ENCODE peak calls at places on chromosome 11, in ten cellular contexts. Y is upper lobe of left lung; A is stimulated activated naive CD4-positive, alpha-beta T cell; I is iPS DF 19.7; K is neural crest cell; B is H4; C is heart right ventricle; R is posterior cingulate gyrus; J is pulmonary artery endothelial cell; D is DMS53. F is an unnamed sample.

GRCh38 chr11:662689-663274 is 25.7 kb downstream of the DRD4 start:
- DNase-seq in D (peak; percentile 80), K (peak; percentile 47), B (peak; percentile 62), C (peak; percentile 65), I (no peak), J (peak; percentile 27), Y (no peak), R (peak; percentile 88), A (no peak), F (no peak)

GRCh38 chr11:73324665-73325035 is 16.6 kb downstream of the ARHGEF17 start:
- DNase-seq in Y (no peak), J (no peak), D (no peak), K (no peak), C (no peak), R (no peak), A (no peak), I (no peak), B (no peak), F (no peak)

GRCh38 chr11:280762-281485 is 2.7 kb downstream of the NLRP6 start:
- DNase-seq in D (peak; percentile 67), B (no peak), I (no peak), K (no peak), J (no peak), A (no peak), Y (peak; percentile 86), C (no peak), R (peak; percentile 25), F (no peak)

GRCh38 chr11:47524200-47524874 is 28.6 kb downstream of the CELF1 start:
- DNase-seq in A (peak; percentile 7), I (no peak), D (peak; percentile 63), J (no peak), C (peak; percentile 25), B (no peak), R (peak; percentile 91), K (no peak), Y (peak; percentile 52), F (no peak)

GRCh38 chr11:7480132-7480531 is 5.2 kb upstream of the OLFML1 start:
- DNase-seq in I (no peak), R (no peak), B (no peak), Y (no peak), J (no peak), A (no peak), D (no peak), C (no peak), K (no peak), F (no peak)

GRCh38 chr11:135027461-135027860 is 615.4 kb upstream of the B3GAT1 start:
- DNase-seq in B (no peak), Y (no peak), J (no peak), I (peak; percentile 47), K (peak; percentile 48), A (no peak), C (no peak), D (peak; percentile 32), R (no peak), F (peak; percentile 44)

GRCh38 chr11:36425593-36426206 is 84.4 kb downstream of the TRAF6 start:
- DNase-seq in Y (no peak), D (no peak), A (no peak), J (no peak), I (no peak), C (no peak), K (no peak), B (no peak), R (no peak), F (no peak)

GRCh38 chr11:13229675-13230359 is 47.8 kb upstream of the BMAL1 start:
- DNase-seq in J (no peak), D (no peak), A (no peak), I (no peak), R (no peak), B (no peak), Y (no peak), K (no peak), C (no peak), F (no peak)

GRCh38 chr11:65912840-65913239 is 6.0 kb downstream of the C11orf68 start:
- DNase-seq in R (peak; percentile 54), I (no peak), B (no peak), C (no peak), Y (no peak), A (no peak), K (no peak), J (no peak), D (no peak), F (no peak)

GRCh38 chr11:63840356-63841060 is 1.6 kb downstream of the MARK2 start:
- DNase-seq in K (no peak), R (no peak), J (no peak), Y (no peak), I (no peak), D (no peak), C (no peak), A (no peak), B (no peak), F (no peak)

GRCh38 chr11:82701847-82702520 is 31.7 kb downstream of the FAM181B start:
- DNase-seq in R (no peak), A (no peak), B (peak; percentile 35), K (peak; percentile 59), I (no peak), Y (no peak), C (no peak), J (no peak), D (peak; percentile 80), F (peak; percentile 23)

GRCh38 chr11:60363542-60364525 is 14.5 kb upstream of the MS4A7 start:
- DNase-seq in K (peak; percentile 69), C (no peak), I (no peak), Y (no peak), D (peak; percentile 90), R (no peak), J (peak; percentile 15), A (no peak), B (peak; percentile 49), F (peak; percentile 45)

GRCh38 chr11:130555251-130555841 is 106.9 kb downstream of the ADAMTS15 start:
- DNase-seq in R (no peak), C (no peak), B (peak; percentile 44), J (no peak), Y (no peak), K (no peak), I (no peak), A (no peak), D (no peak), F (no peak)

GRCh38 chr11:96324912-96325311 is 18.1 kb downstream of the MAML2 start:
- DNase-seq in K (no peak), C (no peak), D (no peak), I (no peak), B (no peak), A (no peak), J (no peak), Y (no peak), R (no peak), F (peak; percentile 83)

GRCh38 chr11:2094354-2095197 is 44.6 kb downstream of the IGF2 start:
- DNase-seq in B (no peak), I (no peak), J (no peak), R (peak; percentile 81), K (no peak), D (no peak), Y (no peak), A (no peak), C (no peak), F (no peak)